ENCODE peak calls at places on chromosomes 11 and 22, in four cellular contexts. V is HFF-Myc, L is fibroblast of villous mesenchyme, S is lower leg skin. K is an unnamed sample.

GRCh38 chr11:38814670-38815069 is 2216.6 kb upstream of the RAG2 start:
- DNase-seq in V (no peak), S (no peak), L (peak), K (peak)

GRCh38 chr22:43876866-43877509 is 14.7 kb upstream of the SULT4A1 start:
- DNase-seq in V (no peak), S (no peak), L (no peak), K (no peak)

GRCh38 chr22:41479671-41480396 is 10.9 kb downstream of the ACO2 start:
- DNase-seq in V (no peak), L (no peak), S (no peak), K (no peak)

GRCh38 chr11:92070026-92070889 is 154.4 kb upstream of the FAT3 start:
- DNase-seq in L (peak), V (no peak), S (no peak), K (no peak)

GRCh38 chr11:75841739-75842138 is 26.7 kb downstream of the UVRAG start:
- DNase-seq in V (no peak), L (no peak), S (no peak), K (no peak)

GRCh38 chr11:116694815-116695590 is 77.8 kb downstream of the BUD13 start:
- DNase-seq in S (no peak), V (no peak), L (no peak), K (no peak)

GRCh38 chr11:65791719-65792213 is 4.9 kb downstream of the OVOL1 start:
- DNase-seq in L (no peak), V (peak), S (peak), K (no peak)

GRCh38 chr11:23112987-23113886 is 253.0 kb upstream of the CCDC179 start:
- DNase-seq in L (peak), S (no peak), V (peak), K (peak)

GRCh38 chr11:8222820-8223512 is 40.7 kb downstream of the LMO1 start:
- DNase-seq in S (no peak), L (no peak), V (no peak), K (no peak)

GRCh38 chr11:15710593-15711260 is 596.0 kb downstream of the INSC start:
- DNase-seq in V (no peak), L (peak), S (no peak), K (no peak)

GRCh38 chr11:112265659-112266409 is 5.2 kb upstream of the PLET1 start:
- DNase-seq in V (no peak), L (peak), S (no peak), K (no peak)

GRCh38 chr11:33941637-33942160 is 49.8 kb upstream of the LMO2 start:
- DNase-seq in V (no peak), S (no peak), L (peak), K (no peak)

GRCh38 chr11:128865490-128865889 is 1.6 kb downstream of the KCNJ1 start:
- DNase-seq in L (no peak), V (no peak), S (no peak), K (no peak)

GRCh38 chr22:49101225-49101624 is 726.4 kb downstream of the BRD1 start:
- DNase-seq in S (no peak), L (no peak), V (no peak), K (no peak)

GRCh38 chr11:2702771-2703486 is 3.1 kb upstream of the KCNQ1OT1 start:
- DNase-seq in L (no peak), S (no peak), V (no peak), K (no peak)

GRCh38 chr22:19429950-19430889 is 1.3 kb downstream of the HIRA start:
- DNase-seq in V (no peak), S (no peak), L (peak), K (no peak)

GRCh38 chr11:130118165-130118564 is 41.4 kb upstream of the ST14 start:
- DNase-seq in S (no peak), L (no peak), V (no peak), K (no peak)
- H3K4me3 ChIP-seq in S (no peak), L (no peak), V (no peak), K (no peak)

DNA sequence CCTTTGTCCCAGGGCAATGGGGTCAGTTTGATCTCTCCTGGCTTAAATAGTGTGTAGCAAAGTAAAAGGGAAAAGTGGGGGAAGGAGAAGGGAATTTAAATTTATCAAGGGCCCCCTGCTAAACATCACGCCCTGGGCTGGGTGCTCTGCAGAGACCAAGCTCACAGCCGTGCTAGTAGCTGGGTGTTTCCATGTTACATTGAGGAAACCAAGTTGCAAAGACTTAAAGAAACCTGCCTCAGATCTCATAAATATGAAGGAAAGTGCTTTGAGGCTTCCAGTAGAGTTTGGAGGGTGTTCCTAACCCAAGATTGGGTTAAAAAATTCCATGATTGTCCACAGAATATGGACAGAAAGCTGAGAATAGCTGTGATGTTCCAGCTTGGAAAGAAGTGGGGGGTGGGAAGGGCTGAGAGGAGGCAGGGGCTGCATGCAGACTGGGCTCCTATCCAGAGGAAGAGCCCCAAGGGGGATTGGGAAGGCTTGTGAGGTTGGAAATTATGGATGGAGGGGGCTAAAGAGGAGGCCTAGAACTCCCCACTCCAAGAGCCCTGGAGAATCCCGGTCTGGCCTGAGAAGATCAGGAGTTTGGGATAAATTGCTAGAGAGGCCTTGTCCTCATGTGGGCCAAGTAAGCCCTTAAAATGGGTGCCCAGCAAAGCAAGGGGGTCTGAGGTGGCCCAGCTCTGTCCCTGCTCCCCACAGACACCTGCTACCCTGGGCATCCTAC is 25.0 kb upstream of the OAF start:
- DNase-seq in S (no peak), V (no peak), L (no peak), K (no peak)
- H3K4me3 ChIP-seq in S (no peak), V (no peak), L (no peak), K (no peak)

GRCh38 chr22:22880645-22881044 is 7.0 kb upstream of the IGLL5 start:
- DNase-seq in V (no peak), L (no peak), S (no peak), K (no peak)
- H3K4me3 ChIP-seq in V (no peak), L (no peak), S (no peak), K (no peak)

DNA sequence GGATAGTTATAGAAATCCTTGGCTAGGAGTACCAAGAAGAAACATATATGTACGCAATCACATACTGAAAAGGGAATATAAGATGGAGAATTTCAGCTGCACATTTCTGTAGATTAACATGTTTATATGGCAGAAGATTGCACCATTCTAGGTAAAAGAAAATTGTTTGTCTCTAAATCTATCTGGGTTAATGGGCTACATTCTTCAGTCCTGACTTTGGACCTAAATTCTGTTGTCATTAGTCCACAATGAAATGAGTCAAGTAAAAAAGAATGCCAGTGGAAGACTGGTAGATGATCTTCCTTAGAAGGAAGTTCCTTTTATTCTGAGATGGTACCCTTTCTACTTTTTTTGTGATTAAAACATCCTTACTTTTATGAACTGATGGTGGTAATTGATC is 51.2 kb downstream of the UBASH3B start:
- DNase-seq in V (no peak), S (no peak), L (peak), K (no peak)
- H3K4me3 ChIP-seq in V (no peak), S (no peak), L (no peak), K (no peak)

DNA sequence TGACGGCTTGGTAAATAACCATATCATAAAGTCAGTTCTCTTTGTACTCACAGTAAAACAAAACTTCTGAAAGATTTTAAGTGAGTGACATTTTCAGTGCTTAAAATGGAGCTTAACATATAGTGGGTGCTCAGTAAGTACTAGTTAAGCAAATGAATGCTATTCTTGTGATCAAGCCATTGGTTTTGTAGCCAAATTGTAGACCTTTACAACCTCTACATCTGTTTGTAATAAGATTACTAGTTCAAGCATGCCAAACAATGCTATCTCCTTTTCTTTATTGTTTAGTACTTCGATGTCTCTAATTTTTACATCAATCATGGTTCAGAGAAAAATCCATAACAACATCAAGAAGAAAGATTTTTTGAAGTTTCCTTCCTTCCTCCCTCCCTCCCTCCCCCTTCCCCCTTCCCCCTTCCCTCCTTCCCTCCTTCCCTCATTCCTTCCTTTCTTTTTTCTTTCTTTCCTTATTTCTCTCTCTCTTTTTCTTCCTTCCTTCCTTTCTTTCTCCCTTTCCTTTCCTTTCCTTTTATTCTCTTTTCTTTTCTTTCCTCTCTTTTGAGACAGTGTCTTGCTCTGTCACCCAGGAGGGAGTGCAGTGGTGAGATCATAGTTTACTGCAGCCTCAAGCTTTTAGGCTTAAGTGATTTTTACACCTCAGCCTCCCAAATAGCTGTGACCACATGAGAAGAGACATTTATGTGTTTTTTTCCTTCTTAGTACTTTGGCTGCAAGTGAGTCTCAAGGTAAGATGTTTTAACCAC is 5.7 kb upstream of the OR51B4 start:
- DNase-seq in V (no peak), L (no peak), S (no peak), K (no peak)
- H3K4me3 ChIP-seq in V (no peak), L (no peak), S (no peak), K (no peak)

DNA sequence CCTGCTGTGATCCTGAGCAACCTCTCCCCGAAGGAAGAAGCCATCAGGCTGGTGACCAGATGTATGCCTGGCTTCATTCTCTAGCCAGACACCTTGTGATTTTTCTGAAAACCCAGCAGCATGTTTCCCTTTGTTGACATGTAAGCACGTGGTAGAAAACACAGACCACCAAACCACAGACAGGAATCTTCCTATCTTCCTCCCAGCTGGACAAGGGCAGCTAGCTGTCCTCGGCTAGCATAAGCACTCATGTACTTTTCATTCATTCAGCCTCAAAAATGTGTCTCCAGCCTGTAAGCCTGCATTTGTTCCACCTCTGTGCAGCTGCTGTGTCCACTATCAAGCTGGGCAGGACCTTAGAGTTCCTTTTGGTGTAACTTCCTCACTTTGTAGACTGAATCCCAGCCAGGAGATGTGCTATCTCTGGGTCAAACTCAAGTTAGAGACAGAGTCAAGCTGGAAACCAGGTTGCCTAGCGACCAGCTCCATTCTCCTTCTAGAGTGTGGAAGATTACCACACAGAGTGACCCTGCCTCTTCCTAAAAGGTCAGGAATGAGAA is 7.2 kb upstream of the CLMP start:
- DNase-seq in S (no peak), L (peak), V (no peak), K (no peak)
- H3K4me3 ChIP-seq in S (no peak), L (no peak), V (no peak), K (no peak)

GRCh38 chr11:69153661-69154060 is 2.1 kb upstream of the SMIM38 start:
- DNase-seq in V (no peak), L (no peak), S (no peak), K (no peak)

GRCh38 chr11:69155302-69156198 is at the start of gene SMIM38:
- DNase-seq in L (no peak), S (no peak), V (no peak), K (no peak)

GRCh38 chr11:69154938-69155301 is 815 bp upstream of the SMIM38 start:
- DNase-seq in S (no peak), L (no peak), V (no peak), K (no peak)

GRCh38 chr11:69152748-69153446 is 2.8 kb upstream of the SMIM38 start:
- DNase-seq in V (no peak), L (no peak), S (no peak), K (no peak)

DNA sequence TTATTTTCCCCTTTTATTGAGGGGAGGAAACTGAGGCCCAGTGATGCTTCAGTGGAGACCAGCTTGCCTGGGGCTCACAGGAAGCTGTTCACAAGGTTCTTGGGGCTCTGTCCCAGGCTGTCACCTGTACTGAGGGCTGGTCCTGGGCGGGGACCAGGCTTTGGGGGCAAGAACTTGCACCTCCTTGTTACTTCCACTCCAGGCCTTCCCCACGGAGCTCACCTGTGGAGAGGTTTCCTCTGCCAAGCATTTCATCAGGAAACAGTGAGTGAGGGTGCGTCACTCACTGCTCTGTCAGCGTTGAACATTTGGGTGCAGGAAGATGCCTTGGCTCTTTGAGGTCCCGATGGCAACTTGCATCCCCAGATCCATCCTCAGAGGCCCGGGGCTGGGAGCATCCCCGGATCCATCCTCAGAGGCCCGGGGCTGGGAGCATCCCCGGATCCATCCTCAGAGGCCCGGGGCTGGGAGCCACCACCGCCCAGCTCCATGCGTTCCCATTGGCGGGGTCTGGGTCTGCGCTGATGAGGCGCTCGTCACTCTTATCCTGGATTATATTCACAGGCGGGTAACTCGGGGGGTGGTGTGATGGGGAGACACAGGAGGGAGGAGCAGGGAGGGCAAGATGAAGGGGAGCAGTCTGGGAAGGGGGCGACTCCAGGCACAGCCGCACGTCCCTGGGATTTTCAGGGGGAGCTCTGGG is 1.4 kb upstream of the SMIM38 start:
- DNase-seq in L (no peak), V (no peak), S (no peak), K (no peak)
- H3K4me3 ChIP-seq in L (no peak), V (no peak), S (no peak), K (no peak)

GRCh38 chr22:37484115-37485005 is 1.8 kb downstream of the MFNG start:
- DNase-seq in L (no peak), S (peak), V (no peak), K (no peak)
- H3K4me3 ChIP-seq in L (no peak), S (no peak), V (no peak), K (no peak)

GRCh38 chr11:82899191-82899820 is 924 bp downstream of the PRCP start:
- DNase-seq in V (no peak), S (no peak), L (no peak), K (no peak)
- H3K4me3 ChIP-seq in V (peak), S (no peak), L (peak), K (peak)

DNA sequence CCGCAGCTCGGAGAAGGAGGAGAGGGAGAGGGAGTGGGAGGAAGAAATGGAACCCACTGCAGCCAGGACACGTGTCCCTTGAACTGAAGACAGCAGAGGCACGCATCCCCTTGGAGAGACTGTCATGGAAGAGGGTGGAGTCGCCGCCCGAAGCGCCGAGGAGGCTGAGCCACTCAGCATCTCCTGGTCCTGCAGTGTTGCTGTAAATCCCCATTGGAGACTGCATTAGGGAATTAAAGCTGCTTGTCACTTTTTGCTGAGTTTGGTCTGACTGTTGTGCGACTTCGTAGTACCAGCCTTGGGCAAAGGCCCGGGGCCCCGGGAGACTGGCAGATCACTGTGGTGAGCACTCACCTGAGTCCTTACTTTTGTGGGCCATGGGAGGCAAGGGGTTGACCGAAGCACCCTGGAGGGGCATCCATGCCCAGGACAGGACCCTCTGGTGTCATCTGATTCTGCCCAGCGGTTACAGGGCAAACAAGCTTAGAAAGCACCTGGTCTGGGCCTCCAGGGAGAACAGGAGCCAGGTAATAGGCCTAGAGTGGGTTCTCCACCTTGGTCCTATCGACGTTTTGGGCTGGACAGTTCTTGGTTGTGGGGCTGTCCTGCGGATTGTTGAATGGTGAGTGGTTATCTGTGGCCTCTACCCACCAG is 797 bp downstream of the VPREB1 start:
- DNase-seq in L (no peak), V (no peak), S (no peak), K (no peak)
- H3K4me3 ChIP-seq in L (no peak), V (no peak), S (no peak), K (no peak)